ENCODE peak calls at places on chromosomes 2 and 18, in five cellular contexts. N is hepatocyte, S is spleen, U is dorsolateral prefrontal cortex, F is tibial nerve. D is an unnamed sample.

GRCh38 chr2:1721706-1722483 is 22.4 kb downstream of the PXDN start:
- DNase-seq in N (no peak), S (no peak), U (no peak), F (no peak), D (no peak)

GRCh38 chr2:231685349-231686191 is 22.8 kb upstream of the PTMA start:
- DNase-seq in N (no peak), S (peak), U (peak), F (no peak), D (no peak)

GRCh38 chr2:5123597-5124196 is 568.5 kb upstream of the SOX11 start:
- DNase-seq in N (no peak), S (no peak), U (no peak), F (no peak), D (no peak)

GRCh38 chr2:37570773-37571570 is 100.5 kb downstream of the CDC42EP3 start:
- DNase-seq in N (peak), S (no peak), U (no peak), F (no peak), D (no peak)

GRCh38 chr2:166464187-166464586 is 29.9 kb downstream of the SCN7A start:
- DNase-seq in N (no peak), S (no peak), U (no peak), F (no peak), D (no peak)

GRCh38 chr18:48540329-48541025 is 1.6 kb downstream of the CTIF start:
- DNase-seq in N (peak), S (peak), U (peak), F (peak), D (peak)

GRCh38 chr2:220143336-220143735 is 515.9 kb downstream of the SLC4A3 start:
- DNase-seq in N (peak), S (no peak), U (no peak), F (no peak), D (no peak)

GRCh38 chr2:10188211-10188610 is 65.7 kb downstream of the RRM2 start:
- DNase-seq in N (peak), S (no peak), U (no peak), F (no peak), D (no peak)

GRCh38 chr2:237630216-237631000 is 3.0 kb downstream of the LRRFIP1 start:
- DNase-seq in N (no peak), S (no peak), U (no peak), F (no peak), D (no peak)
- H3K27ac ChIP-seq in N (no peak), S (no peak), U (no peak), F (no peak), D (no peak)

DNA sequence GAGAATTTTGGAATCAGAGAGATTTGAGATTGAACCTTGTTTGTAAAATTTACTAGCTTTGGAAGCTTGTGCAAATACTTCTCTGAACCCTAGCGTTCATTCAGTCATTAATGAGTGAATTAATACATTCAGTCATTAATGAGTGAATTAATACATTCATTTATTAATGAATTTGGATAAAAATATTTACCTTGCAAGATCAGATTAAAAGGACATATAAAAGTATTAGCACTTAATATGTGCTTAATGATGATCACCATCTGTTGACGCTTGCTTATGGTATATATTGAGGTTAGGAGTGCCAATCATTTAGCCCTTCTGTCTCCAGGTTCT is 26.9 kb downstream of the EML4 start:
- DNase-seq in N (no peak), S (no peak), U (no peak), F (no peak), D (no peak)
- H3K27ac ChIP-seq in N (peak), S (peak), U (no peak), F (no peak), D (peak)

DNA sequence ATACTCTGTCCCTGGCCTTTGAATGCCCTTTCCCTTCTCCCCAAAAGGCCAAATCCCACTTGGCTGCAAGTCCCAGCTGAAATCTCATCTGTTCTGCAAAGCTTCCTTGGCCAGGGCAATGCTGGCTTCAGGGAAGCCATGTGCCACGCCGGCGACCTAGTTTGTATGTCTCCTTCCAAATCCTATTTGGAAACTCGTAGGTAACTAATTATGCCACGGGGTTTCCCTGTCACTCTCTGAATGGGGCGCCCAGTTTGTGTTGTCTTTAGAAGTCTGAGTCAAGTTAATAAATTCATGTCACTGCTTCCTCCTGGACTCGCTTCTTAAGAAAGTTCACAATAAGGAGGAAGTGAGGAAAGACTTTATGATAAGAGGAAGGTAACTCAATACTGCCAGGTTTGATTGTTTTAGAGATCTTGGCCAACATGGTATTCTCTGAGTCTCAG is 19.1 kb downstream of the FHL2 start:
- DNase-seq in N (no peak), S (no peak), U (no peak), F (no peak), D (no peak)
- H3K27ac ChIP-seq in N (peak), S (peak), U (no peak), F (peak), D (no peak)

GRCh38 chr2:190837417-190837816 is 43.2 kb upstream of the GLS start:
- DNase-seq in N (no peak), S (no peak), U (no peak), F (no peak), D (no peak)

GRCh38 chr2:190838492-190838910 is 42.1 kb upstream of the GLS start:
- DNase-seq in N (no peak), S (no peak), U (no peak), F (no peak), D (no peak)

GRCh38 chr2:190835303-190835930 is 45.2 kb upstream of the GLS start:
- DNase-seq in N (peak), S (no peak), U (no peak), F (no peak), D (no peak)

GRCh38 chr2:190836767-190837166 is 43.9 kb upstream of the GLS start:
- DNase-seq in N (no peak), S (no peak), U (no peak), F (no peak), D (no peak)

GRCh38 chr2:190837991-190838390 is 42.6 kb upstream of the GLS start:
- DNase-seq in N (no peak), S (no peak), U (no peak), F (no peak), D (no peak)
- H3K27ac ChIP-seq in N (peak), S (no peak), U (no peak), F (no peak), D (no peak)

DNA sequence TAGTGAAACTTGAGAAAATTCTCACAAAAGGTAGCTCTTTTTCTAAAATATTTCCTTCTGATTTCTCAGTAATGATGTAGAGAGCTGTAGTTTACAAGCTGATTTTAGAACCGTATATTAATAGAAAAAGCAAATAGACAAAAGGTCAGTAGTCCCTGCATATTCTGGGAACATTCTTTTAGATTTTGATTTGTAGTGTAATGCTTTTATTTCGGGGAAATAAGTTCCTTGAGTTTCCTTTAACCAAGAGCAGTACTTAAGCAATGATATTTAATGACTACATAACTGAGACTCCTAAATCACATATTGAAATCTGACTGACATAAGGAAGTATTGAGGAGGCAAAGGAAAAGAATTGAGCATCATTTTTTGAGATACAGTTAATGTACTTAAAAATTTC is 22.4 kb downstream of the NBEAL1 start:
- DNase-seq in N (no peak), S (no peak), U (no peak), F (no peak), D (no peak)
- H3K27ac ChIP-seq in N (no peak), S (no peak), U (no peak), F (peak), D (no peak)

GRCh38 chr18:63409301-63409700 is 13.0 kb downstream of the VPS4B start:
- DNase-seq in N (no peak), S (no peak), U (no peak), F (no peak), D (no peak)

GRCh38 chr18:63410792-63411191 is 11.5 kb downstream of the VPS4B start:
- DNase-seq in N (peak), S (no peak), U (no peak), F (no peak), D (no peak)

GRCh38 chr18:63402246-63403164 is 19.8 kb downstream of the VPS4B start:
- DNase-seq in N (peak), S (no peak), U (no peak), F (no peak), D (no peak)

GRCh38 chr18:63407734-63408133 is 14.5 kb downstream of the VPS4B start:
- DNase-seq in N (no peak), S (no peak), U (no peak), F (no peak), D (no peak)

DNA sequence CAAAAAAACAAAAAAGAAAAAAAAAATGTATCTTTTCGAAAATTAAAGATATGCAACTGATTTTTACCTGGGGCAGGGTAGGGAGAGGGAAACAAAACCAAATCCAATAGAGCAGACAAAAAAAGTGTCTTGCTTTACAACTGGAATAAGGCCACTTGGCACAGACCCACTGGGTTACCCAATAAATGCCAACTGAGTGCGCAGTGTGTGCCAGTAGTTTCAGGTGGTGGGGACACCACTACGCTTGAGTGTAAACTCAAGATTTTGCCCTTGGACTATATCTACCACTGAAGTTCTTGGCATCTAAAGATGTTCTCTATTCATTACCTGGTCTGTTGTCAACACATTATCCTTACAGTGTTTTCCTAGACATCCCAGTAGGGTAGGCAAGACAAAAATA is 16.3 kb downstream of the VPS4B start:
- DNase-seq in N (no peak), S (no peak), U (no peak), F (no peak), D (no peak)
- H3K27ac ChIP-seq in N (no peak), S (no peak), U (no peak), F (no peak), D (no peak)